ENCODE peak calls at places on chromosomes 1 and 21, in five cellular contexts. Q is left ventricle myocardium inferior, N is fibroblast of lung, D is breast epithelium, H is stomach. G is an unnamed sample.

GRCh38 chr1:88956003-88956402 is 36.4 kb downstream of the KYAT3 start:
- DNase-seq in Q (no peak), N (no peak), D (no peak), H (no peak), G (no peak)

GRCh38 chr1:109912214-109912861 is 1.7 kb downstream of the CSF1 start:
- DNase-seq in Q (no peak), N (no peak), D (no peak), H (no peak), G (no peak)

GRCh38 chr1:54095543-54096286 is 42.3 kb downstream of the TCEANC2 start:
- DNase-seq in Q (no peak), N (no peak), D (no peak), H (no peak), G (no peak)

GRCh38 chr1:65799601-65800000 is 6.9 kb downstream of the PDE4B start:
- DNase-seq in Q (no peak), N (no peak), D (no peak), H (no peak), G (no peak)

GRCh38 chr1:62058951-62059350 is 135.7 kb upstream of the L1TD1 start:
- DNase-seq in Q (no peak), N (no peak), D (no peak), H (no peak), G (no peak)

GRCh38 chr1:198121058-198121829 is 35.6 kb upstream of the NEK7 start:
- DNase-seq in Q (no peak), N (peak; percentile 96), D (no peak), H (no peak), G (no peak)

GRCh38 chr1:37038703-37039093 is 4.4 kb upstream of the GRIK3 start:
- DNase-seq in Q (no peak), N (no peak), D (peak; percentile 63), H (peak; percentile 33), G (no peak)

GRCh38 chr1:54487571-54488050 is 60.4 kb upstream of the ACOT11 start:
- DNase-seq in Q (peak; percentile 43), N (no peak), D (no peak), H (no peak), G (no peak)

GRCh38 chr1:178539291-178539690 is 26.4 kb downstream of the TEX35 start:
- DNase-seq in Q (no peak), N (peak; percentile 15), D (no peak), H (no peak), G (no peak)

GRCh38 chr1:210250665-210250997 is 18.0 kb downstream of the SERTAD4 start:
- DNase-seq in Q (no peak), N (peak; percentile 33), D (no peak), H (peak; percentile 65), G (no peak)

GRCh38 chr1:229410692-229411433 is 23.0 kb downstream of the ACTA1 start:
- DNase-seq in Q (peak; percentile 70), N (peak; percentile 64), D (no peak), H (peak; percentile 71), G (no peak)

GRCh38 chr1:145690587-145691558 is 16.3 kb downstream of the PDZK1 start:
- DNase-seq in Q (no peak), N (peak; percentile 84), D (no peak), H (no peak), G (no peak)

GRCh38 chr1:238672262-238672661 is 714.1 kb upstream of the CHRM3 start:
- DNase-seq in Q (no peak), N (peak; percentile 12), D (no peak), H (peak; percentile 28), G (no peak)

GRCh38 chr1:101438359-101438758 is 201.5 kb downstream of the S1PR1 start:
- DNase-seq in Q (no peak), N (no peak), D (no peak), H (no peak), G (no peak)

GRCh38 chr1:172719694-172720138 is 60.8 kb downstream of the FASLG start:
- DNase-seq in Q (no peak), N (peak; percentile 32), D (no peak), H (no peak), G (no peak)

GRCh38 chr1:246785536-246786111 is 61.4 kb downstream of the SCCPDH start:
- DNase-seq in Q (no peak), N (no peak), D (no peak), H (no peak), G (no peak)

GRCh38 chr1:59776960-59777852 is 37.5 kb upstream of the HOOK1 start:
- DNase-seq in Q (no peak), N (peak; percentile 51), D (no peak), H (no peak), G (peak; percentile 46)

GRCh38 chr1:61561666-61562065 is 163.3 kb downstream of the TM2D1 start:
- DNase-seq in Q (no peak), N (no peak), D (no peak), H (no peak), G (no peak)

GRCh38 chr1:230174765-230175747 is 108.0 kb downstream of the GALNT2 start:
- DNase-seq in Q (no peak), N (no peak), D (no peak), H (no peak), G (no peak)

GRCh38 chr1:78171736-78172590 is 126.2 kb downstream of the GIPC2 start:
- DNase-seq in Q (no peak), N (peak; percentile 87), D (no peak), H (no peak), G (no peak)

GRCh38 chr1:33792216-33792615 is 71.7 kb upstream of the HMGB4 start:
- DNase-seq in Q (no peak), N (no peak), D (no peak), H (no peak), G (no peak)

GRCh38 chr1:193406901-193407300 is 220.5 kb upstream of the B3GALT2 start:
- DNase-seq in Q (no peak), N (peak; percentile 76), D (no peak), H (no peak), G (no peak)

GRCh38 chr21:17758703-17759102 is 60.5 kb downstream of the C21orf91 start:
- DNase-seq in Q (no peak), N (no peak), D (no peak), H (no peak), G (no peak)

GRCh38 chr1:203629509-203630082 is 3.0 kb downstream of the ATP2B4 start:
- DNase-seq in Q (peak; percentile 82), N (peak; percentile 49), D (peak; percentile 65), H (peak; percentile 69), G (peak; percentile 73)

GRCh38 chr21:41444703-41445464 is 18.8 kb downstream of the MX1 start:
- DNase-seq in Q (no peak), N (no peak), D (peak; percentile 19), H (peak; percentile 5), G (no peak)

GRCh38 chr1:202800742-202801141 is 7.5 kb downstream of the KDM5B start:
- DNase-seq in Q (no peak), N (no peak), D (no peak), H (no peak), G (no peak)

GRCh38 chr1:158101944-158102343 is 78.8 kb upstream of the CD1D start:
- DNase-seq in Q (no peak), N (peak; percentile 62), D (no peak), H (no peak), G (no peak)

GRCh38 chr1:167756760-167757405 is 35.1 kb downstream of the MPZL1 start:
- DNase-seq in Q (peak; percentile 37), N (peak; percentile 60), D (no peak), H (no peak), G (no peak)

GRCh38 chr1:234691567-234691966 is 81.6 kb upstream of the IRF2BP2 start:
- DNase-seq in Q (no peak), N (no peak), D (no peak), H (no peak), G (no peak)
- TF ChIP-seq CTCF in Q (peak; percentile 20), N (peak; percentile 32), D (no peak), H (peak; percentile 20), G (no peak)

DNA sequence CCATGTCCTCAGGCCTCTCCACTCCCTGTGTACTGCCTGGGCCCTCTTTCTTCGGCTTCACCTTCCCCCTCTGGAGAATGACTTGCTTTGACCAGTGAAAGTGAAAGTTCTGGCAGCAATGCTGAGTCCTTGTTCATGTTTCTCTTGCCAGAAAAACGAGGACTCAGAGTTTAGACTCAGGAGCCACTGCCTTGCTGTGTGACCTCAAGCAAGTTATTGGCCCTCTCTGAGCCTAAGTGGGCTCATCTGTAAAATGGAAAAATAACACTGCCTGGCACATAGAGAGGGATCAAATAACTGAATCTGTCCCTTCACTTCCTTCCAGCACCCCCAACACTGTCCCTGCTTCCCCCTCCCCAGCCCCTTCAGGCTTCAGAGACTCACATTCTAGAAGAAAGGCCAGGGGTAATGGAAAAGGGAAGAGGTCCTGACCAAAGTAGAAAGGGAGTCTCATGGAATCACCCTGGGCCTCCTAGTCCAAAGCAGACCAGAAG is 1.6 kb downstream of the C1QA start:
- DNase-seq in Q (no peak), N (no peak), D (no peak), H (no peak), G (no peak)
- H3K4me3 ChIP-seq in Q (peak overlapping the region; percentile 44), N (no peak overlapping the region), D (peak overlapping the region; percentile 23), H (peak overlapping the region; percentile 24), G (peak overlapping the region; percentile 5)

GRCh38 chr1:31689821-31690220 is 14.0 kb downstream of the COL16A1 start:
- DNase-seq in Q (no peak), N (peak; percentile 99), D (no peak), H (no peak), G (no peak)
- H3K4me1 ChIP-seq in Q (no peaks in the 10 kb centered on the region), N (peaks cover 19% of the 10 kb centered on the region), D (no peaks in the 10 kb centered on the region), H (peaks cover 9% of the 10 kb centered on the region), G (no peaks in the 10 kb centered on the region)

GRCh38 chr1:201267481-201268229 is 15.7 kb upstream of the PKP1 start:
- DNase-seq in Q (no peak), N (peak; percentile 80), D (no peak), H (peak; percentile 8), G (no peak)
- TF ChIP-seq CTCF in Q (no peak), N (no peak), D (no peak), H (no peak), G (no peak)

G was measured in left lung.